ENCODE peak calls at places on chromosome X, in six cellular contexts. O, A, R, P, B and T are unnamed samples.

GRCh38 chrX:74535211-74535621 is 79.2 kb downstream of the RLIM start:
- DNase-seq in P (no peak), R (no peak), O (no peak), A (no peak), B (no peak), T (peak; percentile 25)

GRCh38 chrX:18856645-18856997 is 127.3 kb downstream of the PHKA2 start:
- DNase-seq in P (no peak), R (no peak), A (no peak), O (no peak), B (no peak), T (no peak)

GRCh38 chrX:24646745-24647182 is 383 bp downstream of the PCYT1B start:
- DNase-seq in B (no peak), P (no peak), O (no peak), A (no peak), R (no peak), T (no peak)

GRCh38 chrX:41720125-41720780 is 3.7 kb upstream of the GPR82 start:
- DNase-seq in O (no peak), B (no peak), A (peak; percentile 57), R (no peak), P (peak; percentile 46), T (peak; percentile 15)

GRCh38 chrX:45143455-45143854 is 57.2 kb downstream of the DIPK2B start:
- DNase-seq in B (no peak), A (no peak), R (no peak), O (no peak), P (no peak), T (no peak)

GRCh38 chrX:129108936-129109335 is 414.4 kb downstream of the SMARCA1 start:
- DNase-seq in P (no peak), A (no peak), O (no peak), R (no peak), B (no peak), T (no peak)

GRCh38 chrX:25076941-25077500 is 61.3 kb upstream of the ARX start:
- DNase-seq in O (no peak), P (no peak), B (no peak), A (no peak), R (no peak), T (no peak)

GRCh38 chrX:42809569-42809968 is 31.6 kb upstream of the PPP1R2C start:
- DNase-seq in P (no peak), A (no peak), R (no peak), O (no peak), B (no peak), T (no peak)

GRCh38 chrX:23434356-23434884 is 99.8 kb downstream of the PTCHD1 start:
- DNase-seq in O (no peak), A (no peak), P (no peak), B (no peak), R (no peak), T (no peak)

GRCh38 chrX:136961594-136962135 is 72.1 kb downstream of the GPR101 start:
- DNase-seq in B (no peak), O (no peak), R (no peak), P (no peak), A (no peak), T (no peak)

GRCh38 chrX:25012793-25013592 is 2.8 kb downstream of the ARX start:
- DNase-seq in A (no peak), B (no peak), O (no peak), P (no peak), R (no peak), T (no peak)